ENCODE peak calls at places on chromosomes 11 and 22, in seven cellular contexts. Z is lower lobe of right lung, F is cardiac fibroblast, S is nephron progenitor cell, V is uterus, R is AG04450, B is GM10248. X is an unnamed sample.

GRCh38 chr11:133928628-133929059 is 28.1 kb downstream of the IGSF9B start:
- DNase-seq in Z (no peak), F (peak), S (no peak), V (no peak), R (no peak), B (no peak), X (no peak)

GRCh38 chr22:44729391-44730012 is 22.9 kb upstream of the ARHGAP8 start:
- DNase-seq in Z (no peak), F (peak), S (no peak), V (peak), R (no peak), B (no peak), X (no peak)

GRCh38 chr22:46851941-46852340 is 89.5 kb downstream of the TBC1D22A start:
- DNase-seq in Z (no peak), F (no peak), S (no peak), V (no peak), R (no peak), B (no peak), X (no peak)

GRCh38 chr11:37947816-37948215 is 1349.8 kb upstream of the RAG2 start:
- DNase-seq in Z (no peak), F (no peak), S (no peak), V (no peak), R (no peak), B (no peak), X (no peak)

GRCh38 chr11:626475-627272 is at the start of gene SCT:
- DNase-seq in Z (peak), F (no peak), S (no peak), V (no peak), R (no peak), B (no peak), X (no peak)

GRCh38 chr11:44333271-44334218 is 23.6 kb upstream of the ALX4 start:
- DNase-seq in Z (no peak), F (peak), S (no peak), V (no peak), R (no peak), B (no peak), X (no peak)

GRCh38 chr11:119316017-119316728 is 757 bp downstream of the MCAM start:
- DNase-seq in Z (no peak), F (no peak), S (no peak), V (peak), R (no peak), B (no peak), X (no peak)

GRCh38 chr11:63761870-63762661 is 6.5 kb downstream of the ZFTA start:
- DNase-seq in Z (no peak), F (no peak), S (peak), V (peak), R (no peak), B (no peak), X (no peak)

GRCh38 chr11:112160452-112160851 is 3.4 kb downstream of the IL18 start:
- DNase-seq in Z (no peak), F (no peak), S (no peak), V (no peak), R (no peak), B (no peak), X (no peak)

GRCh38 chr22:41780714-41781507 is 19.6 kb upstream of the CCDC134 start:
- DNase-seq in Z (peak), F (peak), S (no peak), V (peak), R (no peak), B (peak), X (peak)

GRCh38 chr11:3132271-3132781 is 32.8 kb downstream of the OSBPL5 start:
- DNase-seq in Z (peak), F (no peak), S (no peak), V (no peak), R (no peak), B (no peak), X (no peak)

GRCh38 chr11:112024178-112024777 is 930 bp upstream of the DLAT start:
- DNase-seq in Z (no peak), F (no peak), S (no peak), V (no peak), R (no peak), B (peak), X (no peak)

GRCh38 chr11:41954034-41954433 is 494.6 kb upstream of the LRRC4C start:
- DNase-seq in Z (no peak), F (peak), S (no peak), V (no peak), R (no peak), B (no peak), X (no peak)

GRCh38 chr11:121839821-121840220 is 276.2 kb downstream of the BLID start:
- DNase-seq in Z (no peak), F (peak), S (no peak), V (no peak), R (no peak), B (no peak), X (no peak)

GRCh38 chr11:62186195-62186594 is 3.8 kb upstream of the SCGB1D1 start:
- DNase-seq in Z (no peak), F (no peak), S (no peak), V (no peak), R (no peak), B (no peak), X (no peak)

GRCh38 chr11:75562836-75563484 is 907 bp downstream of the SERPINH1 start:
- DNase-seq in Z (no peak), F (peak), S (peak), V (no peak), R (no peak), B (no peak), X (no peak)

GRCh38 chr22:35150163-35151107 is 84.5 kb downstream of the ISX start:
- DNase-seq in Z (peak), F (peak), S (peak), V (peak), R (no peak), B (peak), X (peak)

GRCh38 chr11:16607675-16608644 is 130.5 kb upstream of the C11orf58 start:
- DNase-seq in Z (peak), F (peak), S (peak), V (peak), R (peak), B (peak), X (peak)

GRCh38 chr11:123072279-123072678 is 10.3 kb upstream of the HSPA8 start:
- DNase-seq in Z (no peak), F (no peak), S (no peak), V (no peak), R (no peak), B (no peak), X (no peak)

GRCh38 chr11:24683578-24683977 is 186.7 kb downstream of the LUZP2 start:
- DNase-seq in Z (no peak), F (no peak), S (no peak), V (no peak), R (no peak), B (no peak), X (no peak)

GRCh38 chr22:47125603-47126002 is 363.2 kb downstream of the TBC1D22A start:
- DNase-seq in Z (peak), F (peak), S (no peak), V (no peak), R (no peak), B (no peak), X (no peak)

GRCh38 chr22:33274214-33274828 is 216.1 kb upstream of the SYN3 start:
- DNase-seq in Z (no peak), F (peak), S (peak), V (no peak), R (no peak), B (peak), X (peak)

GRCh38 chr22:19515654-19516377 is 8.4 kb downstream of the CLDN5 start:
- DNase-seq in Z (no peak), F (no peak), S (no peak), V (no peak), R (no peak), B (no peak), X (no peak)

GRCh38 chr11:77413850-77414249 is 60.0 kb downstream of the PAK1 start:
- DNase-seq in Z (no peak), F (no peak), S (no peak), V (no peak), R (no peak), B (no peak), X (no peak)

GRCh38 chr11:75101424-75102128 is 4.9 kb upstream of the OR2AT4 start:
- DNase-seq in Z (no peak), F (no peak), S (no peak), V (no peak), R (no peak), B (no peak), X (no peak)

GRCh38 chr11:126138636-126139540 is 72.6 kb downstream of the RPUSD4 start:
- DNase-seq in Z (no peak), F (peak), S (no peak), V (peak), R (no peak), B (no peak), X (no peak)

GRCh38 chr11:28017816-28018215 is 90.1 kb downstream of the KIF18A start:
- DNase-seq in Z (no peak), F (peak), S (no peak), V (no peak), R (no peak), B (no peak), X (no peak)

GRCh38 chr11:70611166-70611565 is 212.8 kb downstream of the CTTN start:
- DNase-seq in Z (peak), F (no peak), S (no peak), V (no peak), R (no peak), B (no peak), X (no peak)

GRCh38 chr22:46854125-46854870 is 91.8 kb downstream of the TBC1D22A start:
- DNase-seq in Z (peak), F (no peak), S (no peak), V (no peak), R (no peak), B (no peak), X (peak)

GRCh38 chr11:114259551-114259983 is 36.6 kb upstream of the NNMT start:
- DNase-seq in Z (no peak), F (no peak), S (no peak), V (no peak), R (no peak), B (no peak), X (no peak)

GRCh38 chr11:130103296-130103814 is 33.7 kb downstream of the APLP2 start:
- DNase-seq in Z (no peak), F (peak), S (no peak), V (no peak), R (peak), B (no peak), X (no peak)

DNA sequence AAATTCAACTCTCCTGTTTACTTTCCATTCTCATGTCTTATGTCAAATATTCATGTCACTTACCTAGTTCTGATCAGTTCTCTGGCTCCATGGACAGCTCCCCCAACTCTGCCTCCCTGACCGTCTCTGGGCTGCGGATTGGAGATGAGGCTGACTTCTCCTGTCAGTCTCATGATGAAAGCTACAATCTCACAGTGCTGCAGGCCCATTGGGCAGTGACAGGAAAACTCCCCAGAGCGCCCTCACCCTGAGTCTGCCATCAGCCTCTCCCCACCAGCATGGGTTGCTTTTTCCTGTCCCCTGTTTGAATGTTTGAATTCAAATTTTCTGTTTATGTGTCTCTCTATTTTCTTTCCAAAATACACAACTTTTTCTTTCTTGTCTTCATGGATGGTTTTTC is 63.8 kb upstream of the TOP3B start:
- DNase-seq in Z (no peak), F (no peak), S (no peak), V (no peak), R (no peak), B (no peak), X (no peak)
- TF ChIP-seq CTCF in Z (no peak), F (no peak), S (no peak), V (no peak), R (no peak), B (no peak), X (no peak)

DNA sequence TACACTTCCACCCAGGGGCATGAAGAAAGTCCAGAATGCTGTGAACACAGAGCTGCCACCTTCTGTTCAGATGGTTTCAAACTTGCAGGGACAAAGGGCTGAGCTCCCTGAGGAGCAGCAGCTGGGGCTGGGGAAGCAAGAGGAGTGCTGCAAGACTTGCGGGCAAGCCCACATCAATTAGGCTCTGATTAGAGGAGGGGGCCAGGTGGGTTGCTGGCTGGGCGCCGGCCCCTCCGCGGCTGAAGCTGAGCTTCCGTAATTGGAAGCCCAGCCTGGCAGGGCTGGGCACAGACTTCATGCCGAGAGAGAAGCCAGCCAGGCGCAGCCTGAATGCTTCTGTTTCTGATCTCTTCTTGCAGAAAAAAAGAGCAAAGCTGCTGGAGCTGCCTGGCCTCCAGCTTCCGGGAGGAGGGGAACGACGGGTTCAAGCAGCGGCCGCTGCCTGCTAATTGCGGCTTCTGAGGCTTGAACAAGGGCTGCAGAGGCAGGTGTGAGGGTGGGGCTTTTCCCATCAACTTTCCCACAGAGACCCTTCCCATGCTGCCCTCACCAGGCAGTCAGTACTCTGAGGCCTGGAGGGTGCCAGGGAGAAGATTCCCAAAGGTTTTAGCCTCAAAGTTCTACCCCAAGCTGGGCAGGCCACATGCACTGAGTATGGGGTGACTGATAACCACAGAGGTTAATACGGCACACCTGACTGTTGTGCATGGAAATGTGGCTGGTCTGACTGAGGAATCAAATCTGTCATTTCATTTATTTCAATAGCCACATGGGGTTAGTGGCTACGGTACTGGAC is 91.1 kb upstream of the LMO1 start:
- DNase-seq in Z (no peak), F (no peak), S (peak), V (no peak), R (no peak), B (no peak), X (no peak)
- TF ChIP-seq CTCF in Z (no peak), F (no peak), S (no peak), V (no peak), R (no peak), B (no peak), X (no peak)

DNA sequence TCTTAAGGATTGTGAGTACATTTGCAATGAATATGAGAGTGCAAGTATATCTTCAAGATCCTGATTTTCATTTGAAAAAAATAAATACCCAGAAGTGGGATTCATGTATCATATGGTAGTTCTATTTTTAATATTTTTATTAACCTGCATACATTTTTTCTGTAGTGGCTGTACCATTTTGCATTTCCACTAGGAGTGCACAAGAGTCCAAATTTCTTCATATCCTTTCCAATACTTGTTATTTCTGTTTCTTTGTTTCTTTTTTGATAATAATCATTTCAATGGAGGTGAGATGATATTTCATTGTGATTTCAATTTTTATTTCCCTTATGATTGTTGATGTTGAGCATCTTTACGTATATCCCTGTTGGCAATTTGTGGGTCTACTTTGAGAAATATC is 759.8 kb upstream of the CNTN5 start:
- DNase-seq in Z (no peak), F (peak), S (no peak), V (no peak), R (no peak), B (no peak), X (no peak)
- TF ChIP-seq CTCF in Z (no peak), F (peak), S (peak), V (no peak), R (no peak), B (no peak), X (no peak)

DNA sequence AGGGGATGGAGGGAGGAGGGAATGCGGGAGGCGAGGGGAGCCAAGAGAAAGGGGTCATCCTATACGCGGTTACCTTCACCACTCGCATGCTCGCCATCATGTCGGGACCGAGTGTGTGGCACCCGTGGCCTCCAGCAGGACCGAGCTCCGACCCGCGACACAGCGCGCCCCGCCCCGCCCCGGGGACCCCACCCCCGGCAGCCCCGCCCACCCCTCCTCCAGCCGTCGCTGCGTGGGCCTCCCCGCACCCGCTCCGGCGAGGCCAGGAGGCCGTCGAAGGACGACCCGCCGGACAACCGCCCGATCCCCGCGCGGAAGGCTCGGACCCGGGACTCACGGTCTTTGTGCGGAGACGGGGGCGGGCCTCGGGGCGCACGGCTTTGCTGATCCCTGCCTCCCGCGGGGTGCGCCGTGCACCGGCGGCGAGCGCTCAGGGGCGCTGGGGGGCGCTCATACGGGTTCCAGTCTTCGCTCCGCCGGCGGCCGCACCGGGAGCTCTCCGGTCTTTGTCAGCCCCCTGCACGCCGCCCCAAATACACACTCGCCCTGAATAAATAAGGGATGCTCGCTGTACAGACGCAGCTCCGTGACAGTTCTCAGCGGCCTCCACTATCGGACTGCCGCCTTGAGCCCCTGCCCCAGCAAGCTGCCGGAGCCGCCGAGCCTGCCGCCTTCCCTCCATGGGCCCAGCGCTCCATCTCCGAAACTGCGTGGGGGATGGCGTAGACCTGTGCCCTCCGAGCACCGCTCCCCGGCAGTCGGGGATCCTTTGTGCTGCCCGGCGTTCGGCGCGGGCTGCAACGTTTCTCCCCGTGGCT is at the start of gene UBE2L6:
- DNase-seq in Z (peak), F (peak), S (peak), V (peak), R (no peak), B (peak), X (peak)
- TF ChIP-seq CTCF in Z (peak), F (no peak), S (no peak), V (no peak), R (no peak), B (peak), X (no peak)

GRCh38 chr22:20967697-20968201 is 694 bp downstream of the AIFM3 start:
- DNase-seq in Z (no peak), F (no peak), S (peak), V (no peak), R (no peak), B (no peak), X (no peak)
- TF ChIP-seq CTCF in Z (no peak), F (no peak), S (no peak), V (no peak), R (no peak), B (no peak), X (no peak)

GRCh38 chr11:127474735-127475134 is 474.2 kb upstream of the KIRREL3 start:
- DNase-seq in Z (no peak), F (no peak), S (peak), V (no peak), R (no peak), B (no peak), X (no peak)

GRCh38 chr11:127471662-127472061 is 471.1 kb upstream of the KIRREL3 start:
- DNase-seq in Z (no peak), F (no peak), S (no peak), V (no peak), R (no peak), B (no peak), X (no peak)

DNA sequence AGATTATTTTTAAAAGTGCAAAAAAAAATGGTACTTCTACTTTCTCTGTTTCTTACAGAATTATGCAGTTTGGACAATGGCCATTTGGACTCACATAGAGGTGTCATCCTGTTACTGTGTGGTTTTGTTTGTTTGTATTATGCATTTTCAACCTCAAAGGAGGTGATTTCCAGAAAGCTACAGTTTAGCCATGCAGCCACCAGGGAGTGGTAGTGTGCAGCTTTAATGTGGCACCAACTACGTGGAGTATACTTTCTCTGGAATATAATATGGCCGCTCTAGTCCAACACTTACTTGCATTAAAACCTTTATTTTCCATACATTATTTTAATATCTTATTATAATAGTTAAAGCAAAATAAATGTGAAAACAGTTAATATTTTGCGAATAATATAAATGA is 469.9 kb upstream of the KIRREL3 start:
- DNase-seq in Z (no peak), F (no peak), S (peak), V (no peak), R (no peak), B (no peak), X (no peak)
- TF ChIP-seq CTCF in Z (peak), F (peak), S (peak), V (no peak), R (peak), B (no peak), X (no peak)

GRCh38 chr11:49995559-49995958 is 13.2 kb upstream of the OR4C12 start:
- DNase-seq in Z (no peak), F (peak), S (peak), V (no peak), R (no peak), B (no peak), X (peak)
- TF ChIP-seq CTCF in Z (peak), F (peak), S (no peak), V (no peak), R (peak), B (peak), X (no peak)

GRCh38 chr11:57568330-57568766 is 876 bp upstream of the UBE2L6 start:
- DNase-seq in Z (no peak), F (peak), S (peak), V (peak), R (peak), B (peak), X (peak)
- TF ChIP-seq CTCF in Z (no peak), F (peak), S (peak), V (peak), R (peak), B (no peak), X (no peak)